ENCODE peak calls at places on chromosomes 3 and 15, in six cellular contexts. W is stimulated activated CD8-positive, alpha-beta memory T cell treated with anti-CD3 and anti-CD28 coated beads, Interleukin-2, amount 100 ng/mL, for 1 hour; F is stimulated activated CD4-positive, alpha-beta T cell treated with anti-CD3 and anti-CD28 coated beads, Interleukin-1b, Interleukin-23, amount 100 ng/mL, for 48 hours; B is T-cell; G is GM12878; T is AG20443. H is an unnamed sample.

GRCh38 chr3:25854635-25855034 is 64.7 kb downstream of the OXSM start:
- DNase-seq in W (no peak), F (no peak), B (no peak), G (no peak), T (peak; percentile 57), H (peak; percentile 79)

GRCh38 chr15:79091204-79091867 is 756 bp upstream of the RASGRF1 start:
- DNase-seq in W (no peak), F (peak; percentile 29), B (no peak), G (no peak), T (peak; percentile 45), H (peak; percentile 63)

GRCh38 chr15:48856947-48857346 is 21.0 kb upstream of the EID1 start:
- DNase-seq in W (no peak), F (no peak), B (no peak), G (no peak), T (peak; percentile 30), H (no peak)

GRCh38 chr15:58038426-58039106 is 26.9 kb downstream of the ALDH1A2 start:
- DNase-seq in W (no peak), F (no peak), B (no peak), G (no peak), T (no peak), H (no peak)

GRCh38 chr3:24196526-24196925 is 251.4 kb downstream of the NR1D2 start:
- DNase-seq in W (no peak), F (no peak), B (no peak), G (no peak), T (peak; percentile 68), H (no peak)

GRCh38 chr15:88108991-88109390 is 147.5 kb downstream of the NTRK3 start:
- DNase-seq in W (no peak), F (no peak), B (no peak), G (no peak), T (no peak), H (no peak)

GRCh38 chr15:57969355-57969754 is 96.2 kb downstream of the ALDH1A2 start:
- DNase-seq in W (no peak), F (no peak), B (no peak), G (no peak), T (no peak), H (no peak)

GRCh38 chr3:12638105-12638504 is 25.8 kb downstream of the RAF1 start:
- DNase-seq in W (no peak), F (no peak), B (no peak), G (no peak), T (no peak), H (no peak)

GRCh38 chr3:21059409-21059808 is 691.6 kb downstream of the ZNF385D start:
- DNase-seq in W (no peak), F (no peak), B (no peak), G (no peak), T (peak; percentile 25), H (no peak)